ENCODE peak calls at places on chromosomes 12 and 14, in eight cellular contexts. M, X, V, I, D, Q, S and E are unnamed samples. For H3K4me1 and H3K27me3, the result is how much of the 10 kb centered on the place peaks cover.

GRCh38 chr12:57836442-57837375 is 9.8 kb downstream of the CTDSP2 start:
- DNase-seq in V (peak), S (no peak), D (peak), Q (peak), I (peak), M (no peak), X (no peak), E (peak)

GRCh38 chr12:11144297-11144696 is 9.9 kb upstream of the TAS2R30 start:
- DNase-seq in M (no peak), X (no peak), V (no peak), I (no peak), Q (no peak), S (no peak), D (no peak), E (no peak)

GRCh38 chr14:61710853-61711817 is 15.8 kb downstream of the HIF1A start:
- DNase-seq in X (no peak), S (no peak), D (no peak), M (no peak), I (no peak), Q (no peak), V (no peak), E (no peak)

GRCh38 chr12:132142679-132143327 is 1.3 kb downstream of the DDX51 start:
- DNase-seq in V (no peak), S (no peak), X (no peak), M (no peak), Q (no peak), I (no peak), D (peak), E (no peak)

GRCh38 chr12:75533239-75533638 is 21.8 kb upstream of the KRR1 start:
- DNase-seq in S (no peak), V (no peak), Q (no peak), X (no peak), D (no peak), I (no peak), M (no peak), E (no peak)

GRCh38 chr14:55438066-55438683 is 2.2 kb downstream of the TBPL2 start:
- DNase-seq in M (no peak), I (no peak), S (no peak), D (no peak), X (peak), V (no peak), Q (no peak), E (peak)

GRCh38 chr12:110109037-110109836 is 14.9 kb upstream of the IFT81 start:
- DNase-seq in V (no peak), S (peak), M (peak), X (no peak), I (peak), Q (no peak), D (peak), E (peak)

GRCh38 chr12:31215521-31216232 is 110.3 kb downstream of the SINHCAF start:
- DNase-seq in I (no peak), Q (no peak), S (no peak), X (no peak), D (no peak), V (no peak), M (peak), E (no peak)

GRCh38 chr14:63470877-63471565 is 72.2 kb downstream of the PPP2R5E start:
- DNase-seq in S (no peak), X (no peak), M (no peak), I (no peak), D (no peak), Q (no peak), V (no peak), E (no peak)
- H3K4me1 ChIP-seq in S (under half), X (under half), M (under half), I (under half), D (under half), Q (under half), V (under half), E (under half)

GRCh38 chr12:129552996-129553750 is 350.7 kb downstream of the TMEM132D start:
- DNase-seq in D (no peak), X (no peak), Q (no peak), I (no peak), V (no peak), S (no peak), M (no peak), E (no peak)
- H3K27me3 ChIP-seq in D (under half), X (under half), Q (under half), I (under half), V (under half), S (under half), M (under half), E (under half)

GRCh38 chr14:38867561-38868150 is 235.4 kb downstream of the SEC23A start:
- DNase-seq in Q (peak), D (peak), M (peak), X (peak), V (peak), I (peak), S (peak), E (peak)
- TF ChIP-seq CTCF in Q (peak), D (peak), M (peak), X (peak), V (peak), I (peak), S (peak), E (peak)

GRCh38 chr14:37114559-37114958 is 57.8 kb downstream of the SLC25A21 start:
- DNase-seq in I (no peak), Q (no peak), D (no peak), S (no peak), M (no peak), V (no peak), X (no peak), E (no peak)
- H3K4me1 ChIP-seq in I (under half), Q (under half), D (under half), S (under half), M (under half), V (under half), X (under half), E (under half)

GRCh38 chr14:99181246-99181645 is 90.8 kb downstream of the BCL11B start:
- DNase-seq in I (no peak), S (no peak), X (no peak), D (no peak), V (no peak), M (no peak), Q (peak), E (no peak)

GRCh38 chr14:99181804-99182520 is 90.0 kb downstream of the BCL11B start:
- DNase-seq in S (no peak), I (no peak), M (no peak), Q (no peak), V (no peak), X (no peak), D (no peak), E (no peak)

GRCh38 chr14:99183716-99184115 is 88.3 kb downstream of the BCL11B start:
- DNase-seq in Q (no peak), S (no peak), M (no peak), V (no peak), I (no peak), X (no peak), D (no peak), E (no peak)

GRCh38 chr14:99183311-99183710 is 88.7 kb downstream of the BCL11B start:
- DNase-seq in V (no peak), Q (no peak), I (no peak), M (no peak), X (no peak), S (no peak), D (no peak), E (no peak)

GRCh38 chr14:99182548-99183115 is 89.4 kb downstream of the BCL11B start:
- DNase-seq in I (no peak), Q (no peak), S (no peak), M (no peak), V (no peak), X (no peak), D (no peak), E (no peak)
- H3K27me3 ChIP-seq in I (under half), Q (under half), S (under half), M (under half), V (under half), X (under half), D (under half), E (under half)